ENCODE peak calls at places on chromosomes 2 and 18, in seven cellular contexts. Y is GM23338, C is kidney epithelial cell, V is HFF-Myc, E is fibroblast of pulmonary artery, X is cardiac muscle cell, G is psoas muscle. Z is an unnamed sample.

GRCh38 chr2:239153806-239154591 is 246.8 kb downstream of the HDAC4 start:
- DNase-seq in C (no peak), X (no peak), Y (no peak), E (no peak), G (peak), V (no peak), Z (no peak)

GRCh38 chr2:25991965-25992364 is 9.7 kb upstream of the KIF3C start:
- DNase-seq in G (no peak), V (no peak), C (no peak), Y (no peak), X (no peak), E (no peak), Z (no peak)

GRCh38 chr2:215432759-215433594 is 2.9 kb downstream of the FN1 start:
- DNase-seq in E (peak), X (no peak), V (no peak), Y (no peak), G (no peak), C (no peak), Z (no peak)

GRCh38 chr2:199186226-199186864 is 271.4 kb downstream of the SATB2 start:
- DNase-seq in X (no peak), C (no peak), Y (peak), V (no peak), E (no peak), G (no peak), Z (no peak)

GRCh38 chr18:36993068-36993467 is 164.1 kb downstream of the KIAA1328 start:
- DNase-seq in E (peak), G (no peak), C (peak), V (peak), Y (no peak), X (no peak), Z (no peak)

GRCh38 chr18:79856119-79857080 is 58.7 kb downstream of the KCNG2 start:
- DNase-seq in E (peak), G (peak), Y (peak), C (no peak), X (peak), V (peak), Z (peak)

GRCh38 chr2:25194576-25195122 is 26.3 kb upstream of the POMC start:
- DNase-seq in V (no peak), Y (peak), G (no peak), C (no peak), X (no peak), E (no peak), Z (no peak)

GRCh38 chr18:53629356-53629755 is 595.1 kb downstream of the MBD2 start:
- DNase-seq in X (no peak), G (no peak), C (no peak), V (no peak), E (no peak), Y (no peak), Z (no peak)

GRCh38 chr18:70234667-70235459 is 29.4 kb upstream of the RTTN start:
- DNase-seq in E (no peak), Y (no peak), C (no peak), X (peak), V (no peak), G (no peak), Z (no peak)

GRCh38 chr2:175806115-175806470 is 196.0 kb downstream of the LNPK start:
- DNase-seq in Y (peak), V (no peak), C (no peak), G (no peak), X (peak), E (no peak), Z (no peak)

GRCh38 chr2:134231296-134231964 is 22.4 kb upstream of the MGAT5 start:
- DNase-seq in V (no peak), C (no peak), G (no peak), X (no peak), Y (no peak), E (peak), Z (no peak)

GRCh38 chr2:241255542-241256167 is 59.8 kb downstream of the HDLBP start:
- DNase-seq in X (no peak), G (no peak), Y (no peak), V (no peak), E (no peak), C (no peak), Z (no peak)

GRCh38 chr2:51918113-51918512 is 886.2 kb upstream of the NRXN1 start:
- DNase-seq in Y (no peak), E (peak), X (no peak), G (no peak), C (no peak), V (no peak), Z (no peak)

GRCh38 chr2:156334496-156335478 is 2.3 kb upstream of the NR4A2 start:
- DNase-seq in C (no peak), X (peak), Y (peak), G (peak), E (peak), V (no peak), Z (peak)

GRCh38 chr2:7845332-7845731 is 836.5 kb upstream of the ID2 start:
- DNase-seq in Y (no peak), C (peak), E (peak), G (no peak), X (no peak), V (no peak), Z (no peak)

GRCh38 chr18:46559296-46559695 is 97.7 kb downstream of the LOXHD1 start:
- DNase-seq in E (no peak), C (no peak), Y (no peak), G (no peak), X (no peak), V (no peak), Z (no peak)

GRCh38 chr2:64356906-64357305 is 97.1 kb upstream of the LGALSL start:
- DNase-seq in E (no peak), X (no peak), Y (no peak), V (no peak), C (no peak), G (no peak), Z (no peak)

GRCh38 chr2:18479901-18480369 is 80.5 kb downstream of the RDH14 start:
- DNase-seq in X (no peak), V (no peak), E (peak), G (peak), Y (no peak), C (no peak), Z (no peak)

GRCh38 chr2:23430263-23430662 is 45.3 kb downstream of the KLHL29 start:
- DNase-seq in G (no peak), Y (no peak), V (no peak), E (peak), C (no peak), X (no peak), Z (no peak)

GRCh38 chr2:55618649-55619055 is 1.2 kb upstream of the PPP4R3B start:
- DNase-seq in Y (peak), E (peak), X (peak), C (no peak), V (peak), G (peak), Z (peak)

GRCh38 chr2:37654932-37655331 is 16.5 kb downstream of the CDC42EP3 start:
- DNase-seq in G (no peak), E (peak), V (no peak), Y (peak), C (no peak), X (peak), Z (peak)

GRCh38 chr2:168336786-168337388 is 89.5 kb upstream of the STK39 start:
- DNase-seq in V (no peak), G (no peak), E (no peak), Y (peak), C (no peak), X (peak), Z (peak)

GRCh38 chr2:11753886-11754704 is 7.7 kb downstream of the LPIN1 start:
- DNase-seq in G (no peak), E (peak), X (no peak), V (no peak), Y (no peak), C (no peak), Z (peak)

GRCh38 chr2:32865399-32866068 is 81.2 kb upstream of the LTBP1 start:
- DNase-seq in V (no peak), Y (no peak), X (no peak), E (peak), G (no peak), C (peak), Z (no peak)

GRCh38 chr2:239370876-239371725 is 29.7 kb downstream of the HDAC4 start:
- DNase-seq in X (no peak), V (no peak), Y (no peak), E (no peak), G (peak), C (no peak), Z (no peak)

GRCh38 chr2:189350515-189351209 is 90.6 kb upstream of the WDR75 start:
- DNase-seq in X (no peak), G (no peak), Y (no peak), C (peak), V (peak), E (peak), Z (no peak)

GRCh38 chr2:165952600-165953210 is 871 bp downstream of the TTC21B start:
- DNase-seq in G (no peak), Y (no peak), X (no peak), E (peak), V (no peak), C (no peak), Z (peak)

GRCh38 chr2:11615209-11615608 is 54.8 kb downstream of the NTSR2 start:
- DNase-seq in V (no peak), Y (no peak), X (no peak), G (no peak), E (no peak), C (no peak), Z (no peak)

GRCh38 chr2:101337877-101338276 is 29.4 kb upstream of the RNF149 start:
- DNase-seq in G (no peak), E (peak), C (no peak), Y (no peak), V (no peak), X (no peak), Z (no peak)

GRCh38 chr2:216653931-216654365 is 20.7 kb downstream of the IGFBP2 start:
- DNase-seq in X (no peak), E (peak), C (no peak), V (no peak), Y (no peak), G (no peak), Z (no peak)

GRCh38 chr2:106107509-106108131 is 86.5 kb downstream of the UXS1 start:
- DNase-seq in V (no peak), C (no peak), E (peak), Y (no peak), G (peak), X (no peak), Z (peak)

GRCh38 chr2:207467716-207468347 is 61.9 kb upstream of the CREB1 start:
- DNase-seq in G (no peak), C (no peak), V (peak), Y (no peak), E (peak), X (no peak), Z (no peak)

GRCh38 chr18:26863122-26863879 is 2.2 kb downstream of the AQP4 start:
- DNase-seq in X (peak), E (no peak), G (peak), V (no peak), Y (peak), C (no peak), Z (no peak)

GRCh38 chr2:121210691-121211090 is 74.3 kb downstream of the TFCP2L1 start:
- DNase-seq in C (no peak), Y (no peak), G (peak), V (no peak), X (no peak), E (no peak), Z (no peak)

GRCh38 chr2:120175000-120175581 is 48.1 kb downstream of the TMEM185B start:
- DNase-seq in Y (peak), X (peak), V (peak), C (peak), E (peak), G (no peak), Z (peak)

GRCh38 chr2:222655406-222655747 is 515 bp downstream of the FARSB start:
- DNase-seq in E (peak), G (no peak), V (no peak), Y (peak), C (no peak), X (peak), Z (peak)

GRCh38 chr18:11176416-11176815 is 27.0 kb upstream of the PIEZO2 start:
- DNase-seq in E (peak), C (no peak), Y (no peak), V (no peak), X (no peak), G (no peak), Z (no peak)

GRCh38 chr2:68952887-68953521 is at the start of gene GKN2:
- DNase-seq in E (no peak), C (no peak), G (no peak), X (no peak), Y (no peak), V (no peak), Z (no peak)

GRCh38 chr2:36456227-36456788 is 100.7 kb downstream of the CRIM1 start:
- DNase-seq in Y (no peak), C (no peak), E (peak), G (peak), V (peak), X (peak), Z (no peak)

GRCh38 chr2:129299756-129300155 is 679.7 kb upstream of the RAB6C start:
- DNase-seq in X (no peak), G (no peak), Y (no peak), V (no peak), E (no peak), C (no peak), Z (no peak)

DNA sequence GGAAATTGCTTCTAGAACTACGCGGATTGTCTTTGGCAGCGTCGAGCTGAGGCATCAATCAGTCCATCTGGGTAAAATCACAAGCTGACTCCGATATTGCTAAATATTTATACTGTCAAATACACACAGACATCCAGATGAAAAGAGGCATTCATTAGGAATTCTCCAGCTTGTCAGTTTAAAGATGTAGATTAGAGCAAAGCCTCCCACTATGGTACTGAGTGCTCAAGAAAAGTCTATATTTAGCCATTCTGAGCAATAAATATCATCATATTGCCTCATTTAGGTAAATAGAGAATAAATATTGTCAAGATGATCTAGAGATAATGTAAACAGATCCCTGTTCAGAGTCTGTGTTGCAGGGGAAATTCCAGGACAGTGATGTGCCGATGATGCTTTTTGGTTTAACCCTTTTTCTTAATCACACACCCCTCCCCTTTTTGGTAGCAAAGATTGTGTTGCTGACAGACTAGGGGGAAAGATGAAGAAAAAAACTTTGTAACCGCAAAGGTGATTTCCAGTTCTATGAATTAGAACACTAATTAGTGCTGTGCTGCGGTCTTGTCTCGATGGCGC is 171.9 kb downstream of the PTGR3 start:
- DNase-seq in Y (no peak), X (no peak), G (no peak), V (no peak), C (no peak), E (peak), Z (no peak)
- TF ChIP-seq CTCF in Y (no peak), X (no peak), G (no peak), V (no peak), C (no peak), E (no peak), Z (no peak)

DNA sequence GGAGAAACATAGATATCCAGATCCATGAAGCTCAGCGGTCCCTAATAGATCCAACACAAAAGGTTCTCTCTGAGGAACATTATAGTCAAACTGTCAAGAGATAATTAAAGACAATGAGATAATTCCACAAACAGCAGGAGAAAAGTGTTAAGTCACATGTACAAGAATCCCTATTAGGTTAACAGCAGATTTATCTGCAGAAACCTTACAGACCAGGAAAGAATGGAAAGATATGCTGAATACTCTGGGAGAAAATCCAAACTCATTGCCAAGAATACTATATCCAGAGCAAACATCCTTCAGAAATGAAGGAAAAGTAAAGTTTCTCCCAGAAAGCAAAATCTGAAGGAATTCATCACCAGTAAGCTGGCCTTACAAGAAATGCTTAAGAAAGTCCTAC is 10.8 kb upstream of the KDM3A start:
- DNase-seq in Y (no peak), G (no peak), V (no peak), E (no peak), C (no peak), X (no peak), Z (no peak)
- TF ChIP-seq CTCF in Y (no peak), G (no peak), V (no peak), E (no peak), C (no peak), X (no peak), Z (no peak)

GRCh38 chr2:100178085-100178788 is 35.8 kb upstream of the AFF3 start:
- DNase-seq in Y (peak), G (no peak), V (no peak), C (no peak), X (peak), E (peak), Z (peak)
- TF ChIP-seq CTCF in Y (peak), G (peak), V (peak), C (peak), X (peak), E (peak), Z (no peak)

GRCh38 chr2:135845257-135845656 is 8.3 kb upstream of the LCT start:
- DNase-seq in V (no peak), C (no peak), X (no peak), G (no peak), Y (no peak), E (no peak), Z (no peak)
- TF ChIP-seq CTCF in V (no peak), C (peak), X (peak), G (no peak), Y (peak), E (no peak), Z (no peak)

DNA sequence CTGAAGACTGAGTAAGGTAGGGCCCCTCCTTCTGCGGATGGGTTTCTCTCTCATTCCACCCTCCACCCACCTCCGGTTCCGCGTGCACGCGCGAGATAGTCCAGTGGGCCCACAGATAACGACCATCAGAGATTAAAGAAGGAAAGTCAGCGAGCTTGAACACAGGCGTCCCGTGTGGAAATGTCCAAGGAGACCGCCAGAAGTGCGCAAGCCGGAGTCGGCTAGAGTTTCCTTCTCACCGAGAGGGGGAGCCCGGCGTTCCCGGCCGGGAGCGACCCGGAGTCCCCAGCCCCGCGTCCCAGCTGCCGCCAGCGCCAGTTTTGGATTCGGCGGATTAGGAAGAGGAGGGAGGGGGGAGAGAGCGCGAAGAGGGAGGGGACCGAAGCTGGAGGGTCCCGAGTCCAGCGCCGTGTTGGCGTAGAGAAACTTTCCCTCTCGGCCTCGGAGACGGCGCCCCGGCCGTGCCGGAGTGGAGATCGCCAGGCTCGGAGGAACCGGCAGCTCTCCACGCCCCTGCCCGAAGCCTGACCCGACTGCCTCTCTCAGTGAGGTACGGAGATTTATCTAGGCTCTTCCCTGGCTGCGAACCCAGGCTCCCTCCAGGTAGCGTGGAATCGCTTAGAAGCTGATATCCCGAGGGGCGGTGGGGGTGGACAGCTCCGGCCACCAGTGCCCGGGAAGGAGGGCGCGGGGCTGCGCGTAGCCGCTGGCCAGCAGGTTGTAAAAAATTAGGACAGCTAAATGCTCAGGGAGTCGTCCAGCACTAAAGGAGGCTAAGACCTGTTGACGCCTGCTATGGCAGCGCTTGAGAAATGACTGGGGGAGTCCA is at the start of gene GULP1:
- DNase-seq in C (no peak), E (peak), X (peak), V (peak), Y (peak), G (peak), Z (peak)
- TF ChIP-seq CTCF in C (peak), E (peak), X (peak), V (peak), Y (peak), G (peak), Z (peak)

DNA sequence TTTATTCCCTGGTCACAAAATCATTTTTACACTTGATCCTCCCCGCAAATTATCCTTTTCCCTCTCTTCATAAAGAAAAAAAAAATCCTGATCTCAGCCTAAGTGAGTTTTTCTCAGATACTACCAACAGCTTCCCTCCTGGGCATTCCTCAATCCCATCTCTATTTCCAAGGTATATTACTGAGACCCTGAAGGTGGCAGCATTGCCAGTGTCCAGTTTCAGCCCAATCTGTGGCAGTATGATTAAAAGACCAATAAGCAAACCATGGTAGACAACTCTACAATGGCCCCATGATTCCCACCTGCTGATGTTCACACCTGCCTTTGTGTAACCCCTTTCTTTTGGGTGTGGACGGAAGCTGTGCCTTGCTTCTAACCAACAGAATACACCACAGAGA is 45.1 kb downstream of the CCDC93 start:
- DNase-seq in Y (no peak), C (no peak), X (no peak), V (no peak), G (no peak), E (no peak), Z (no peak)
- TF ChIP-seq CTCF in Y (peak), C (no peak), X (peak), V (no peak), G (no peak), E (peak), Z (no peak)

DNA sequence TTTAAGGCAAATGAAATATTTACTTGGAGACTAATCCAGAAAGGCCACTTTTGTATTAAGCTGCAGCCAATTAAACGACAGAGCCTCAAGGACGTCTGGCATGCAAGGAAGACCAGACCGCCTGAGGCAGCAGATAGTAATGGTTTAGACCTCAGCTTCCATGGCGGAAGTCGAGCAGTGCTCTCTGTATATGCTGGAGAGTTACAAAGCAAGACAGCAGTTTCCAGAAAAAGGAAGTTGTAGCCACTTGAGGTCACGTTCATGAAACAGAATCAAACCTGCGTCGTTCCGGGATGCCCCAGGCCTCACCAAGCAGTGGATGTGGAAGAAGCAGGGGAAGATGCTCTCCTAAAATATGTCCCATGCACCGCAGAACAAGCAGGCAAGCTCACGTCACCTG is 142.0 kb downstream of the PTGR3 start:
- DNase-seq in Y (no peak), C (no peak), X (no peak), G (no peak), E (no peak), V (no peak), Z (no peak)
- TF ChIP-seq CTCF in Y (no peak), C (no peak), X (no peak), G (no peak), E (no peak), V (no peak), Z (no peak)

Z was measured in GM13976.